ENCODE peak calls at places on chromosome 1, in nine cellular contexts. S is fibroblast of pulmonary artery; N is nucleus accumbens; A is activated T-cell treated with anti-CD3 and anti-CD28 coated beads, Interleukin-2, amount 50 U/mL, for 72 hours; F is activated naive CD4-positive, alpha-beta T cell; T is AG08396; W is HuH-7.5; C is Right ventricle myocardium inferior; U is fibroblast of the aortic adventitia. Y is an unnamed sample.

GRCh38 chr1:208209286-208209685 is 34.9 kb downstream of the PLXNA2 start:
- DNase-seq in S (no peak), N (no peak), A (no peak), F (no peak), T (no peak), W (no peak), C (no peak), U (no peak), Y (peak)

GRCh38 chr1:179369751-179370341 is 4.1 kb downstream of the AXDND1 start:
- DNase-seq in S (peak), N (no peak), A (peak), F (no peak), T (peak), W (peak), C (no peak), U (peak), Y (peak)

GRCh38 chr1:8985915-8986813 is 40.1 kb downstream of the SLC2A7 start:
- DNase-seq in S (peak), N (peak), A (no peak), F (no peak), T (peak), W (no peak), C (peak), U (peak), Y (peak)

GRCh38 chr1:179253286-179253972 is 24.0 kb upstream of the ABL2 start:
- DNase-seq in S (peak), N (no peak), A (no peak), F (no peak), T (no peak), W (no peak), C (no peak), U (peak), Y (no peak)

GRCh38 chr1:116763787-116764465 is 9.7 kb downstream of the CD2 start:
- DNase-seq in S (peak), N (no peak), A (peak), F (no peak), T (peak), W (peak), C (peak), U (no peak), Y (no peak)

GRCh38 chr1:221439008-221439733 is 302.7 kb downstream of the DUSP10 start:
- DNase-seq in S (peak), N (no peak), A (peak), F (no peak), T (no peak), W (no peak), C (no peak), U (peak), Y (peak)

GRCh38 chr1:9724706-9725476 is 73.4 kb downstream of the PIK3CD start:
- DNase-seq in S (peak), N (no peak), A (peak), F (peak), T (peak), W (peak), C (peak), U (peak), Y (peak)

GRCh38 chr1:23249785-23250184 is 32.5 kb upstream of the HTR1D start:
- DNase-seq in S (peak), N (no peak), A (no peak), F (no peak), T (no peak), W (no peak), C (no peak), U (peak), Y (no peak)

GRCh38 chr1:14915356-14916054 is 238.0 kb upstream of the TMEM51 start:
- DNase-seq in S (peak), N (no peak), A (peak), F (no peak), T (peak), W (peak), C (no peak), U (peak), Y (no peak)

GRCh38 chr1:202994756-202995155 is 12.4 kb upstream of the TMEM183A start:
- DNase-seq in S (no peak), N (no peak), A (no peak), F (no peak), T (no peak), W (no peak), C (no peak), U (no peak), Y (no peak)

GRCh38 chr1:24955161-24955560 is 25.1 kb upstream of the RUNX3 start:
- DNase-seq in S (peak), N (no peak), A (peak), F (no peak), T (no peak), W (no peak), C (no peak), U (peak), Y (peak)

GRCh38 chr1:32349211-32349708 is 13.0 kb downstream of the FAM229A start:
- DNase-seq in S (peak), N (no peak), A (no peak), F (no peak), T (peak), W (no peak), C (peak), U (no peak), Y (no peak)

GRCh38 chr1:113534130-113534817 is 144.0 kb downstream of the MAGI3 start:
- DNase-seq in S (peak), N (no peak), A (no peak), F (no peak), T (peak), W (no peak), C (no peak), U (peak), Y (peak)

GRCh38 chr1:94246692-94247145 is 9.3 kb upstream of the ARHGAP29 start:
- DNase-seq in S (peak), N (no peak), A (no peak), F (no peak), T (no peak), W (no peak), C (peak), U (no peak), Y (no peak)

GRCh38 chr1:13661539-13661938 is 38.4 kb upstream of the PRDM2 start:
- DNase-seq in S (peak), N (no peak), A (no peak), F (no peak), T (peak), W (no peak), C (no peak), U (peak), Y (peak)

GRCh38 chr1:5448486-5448885 is 543.7 kb downstream of the NPHP4 start:
- DNase-seq in S (no peak), N (no peak), A (peak), F (no peak), T (no peak), W (no peak), C (no peak), U (no peak), Y (no peak)

GRCh38 chr1:209675567-209676154 is 449 bp downstream of the G0S2 start:
- DNase-seq in S (no peak), N (no peak), A (peak), F (no peak), T (peak), W (no peak), C (peak), U (peak), Y (peak)

GRCh38 chr1:40316595-40317393 is at the start of gene COL9A2:
- DNase-seq in S (no peak), N (peak), A (peak), F (no peak), T (peak), W (peak), C (peak), U (no peak), Y (no peak)

GRCh38 chr1:112722601-112723510 is 7.7 kb upstream of the PPM1J start:
- DNase-seq in S (peak), N (no peak), A (no peak), F (no peak), T (peak), W (no peak), C (no peak), U (no peak), Y (no peak)

GRCh38 chr1:50414853-50415234 is 8.4 kb downstream of the DMRTA2 start:
- DNase-seq in S (no peak), N (no peak), A (no peak), F (no peak), T (no peak), W (no peak), C (no peak), U (no peak), Y (no peak)

GRCh38 chr1:61993331-61993961 is 201.2 kb upstream of the L1TD1 start:
- DNase-seq in S (no peak), N (no peak), A (no peak), F (no peak), T (no peak), W (no peak), C (no peak), U (no peak), Y (peak)

GRCh38 chr1:32179443-32180185 is at the start of gene TXLNA:
- DNase-seq in S (peak), N (peak), A (peak), F (peak), T (peak), W (peak), C (peak), U (peak), Y (peak)

GRCh38 chr1:25550155-25550506 is 6.7 kb downstream of the LDLRAP1 start:
- DNase-seq in S (peak), N (no peak), A (no peak), F (no peak), T (peak), W (no peak), C (no peak), U (peak), Y (no peak)

GRCh38 chr1:229129306-229130027 is 141.4 kb upstream of the RAB4A start:
- DNase-seq in S (no peak), N (no peak), A (peak), F (no peak), T (no peak), W (no peak), C (no peak), U (no peak), Y (no peak)

GRCh38 chr1:218339267-218339831 is 5.8 kb upstream of the TGFB2 start:
- DNase-seq in S (peak), N (no peak), A (no peak), F (no peak), T (peak), W (no peak), C (no peak), U (peak), Y (peak)

GRCh38 chr1:160284220-160284781 is 632 bp downstream of the PEX19 start:
- DNase-seq in S (peak), N (no peak), A (peak), F (no peak), T (peak), W (peak), C (no peak), U (peak), Y (peak)

GRCh38 chr1:117830222-117830621 is 99.2 kb downstream of the GDAP2 start:
- DNase-seq in S (no peak), N (no peak), A (no peak), F (no peak), T (no peak), W (no peak), C (no peak), U (no peak), Y (no peak)

GRCh38 chr1:43699281-43699680 is 8.1 kb upstream of the ST3GAL3 start:
- DNase-seq in S (no peak), N (no peak), A (no peak), F (no peak), T (no peak), W (no peak), C (no peak), U (no peak), Y (no peak)

GRCh38 chr1:229185913-229186312 is 85.0 kb upstream of the RAB4A start:
- DNase-seq in S (no peak), N (no peak), A (no peak), F (no peak), T (no peak), W (no peak), C (no peak), U (peak), Y (no peak)

GRCh38 chr1:180527270-180527669 is 24.9 kb upstream of the ACBD6 start:
- DNase-seq in S (peak), N (no peak), A (no peak), F (no peak), T (peak), W (no peak), C (no peak), U (peak), Y (no peak)

GRCh38 chr1:117093870-117094621 is 27.5 kb downstream of the TRIM45 start:
- DNase-seq in S (peak), N (no peak), A (peak), F (no peak), T (peak), W (no peak), C (no peak), U (peak), Y (peak)